ENCODE peak calls at places on chromosomes 13 and 19, in ten cellular contexts. H, V, B, I, Y, N, T, U, M and O are unnamed samples.

GRCh38 chr13:113638173-113638746 is 19.7 kb downstream of the ATP4B start:
- DNase-seq in H (no peak), V (no peak), B (no peak), I (peak; percentile 56), Y (no peak), N (no peak), T (no peak), U (no peak), M (no peak), O (no peak)

GRCh38 chr19:28023064-28023463 is 1189.9 kb downstream of the UQCRFS1 start:
- DNase-seq in H (no peak), V (no peak), B (peak; percentile 1), I (no peak), Y (no peak), N (no peak), T (no peak), U (no peak), M (peak; percentile 21), O (no peak)

GRCh38 chr13:24623141-24623665 is 57.0 kb upstream of the ATP12A start:
- DNase-seq in H (no peak), V (no peak), B (no peak), I (no peak), Y (no peak), N (no peak), T (no peak), U (no peak), M (no peak), O (no peak)

GRCh38 chr13:51795419-51795818 is 8.5 kb downstream of the DHRS12 start:
- DNase-seq in H (no peak), V (no peak), B (no peak), I (no peak), Y (no peak), N (no peak), T (no peak), U (no peak), M (no peak), O (no peak)

GRCh38 chr19:45782820-45783785 is 813 bp upstream of the DMPK start:
- DNase-seq in H (peak; percentile 28), V (no peak), B (peak; percentile 71), I (peak; percentile 99), Y (peak; percentile 54), N (no peak), T (no peak), U (peak; percentile 80), M (no peak), O (no peak)

GRCh38 chr13:113537205-113537604 is 46.7 kb upstream of the DCUN1D2 start:
- DNase-seq in H (no peak), V (no peak), B (no peak), I (peak; percentile 58), Y (no peak), N (no peak), T (no peak), U (no peak), M (no peak), O (no peak)

GRCh38 chr19:17872251-17873001 is 681 bp downstream of the SLC5A5 start:
- DNase-seq in H (no peak), V (peak; percentile 32), B (no peak), I (peak; percentile 69), Y (no peak), N (no peak), T (no peak), U (no peak), M (no peak), O (no peak)

GRCh38 chr19:44050740-44051653 is 839 bp upstream of the ZNF223 start:
- DNase-seq in H (peak; percentile 2), V (no peak), B (no peak), I (no peak), Y (no peak), N (no peak), T (no peak), U (no peak), M (no peak), O (peak; percentile 53)

GRCh38 chr13:33132644-33133440 is 116.6 kb downstream of the KL start:
- DNase-seq in H (no peak), V (no peak), B (peak; percentile 76), I (no peak), Y (no peak), N (no peak), T (no peak), U (no peak), M (no peak), O (no peak)

GRCh38 chr13:110407021-110407420 is 99.9 kb downstream of the COL4A2 start:
- DNase-seq in H (no peak), V (no peak), B (no peak), I (no peak), Y (no peak), N (no peak), T (no peak), U (no peak), M (no peak), O (no peak)
- TF ChIP-seq CTCF in H (peak; percentile 12), V (no peak), B (no peak), I (no peak), Y (no peak), N (no peak), T (no peak), U (no peak), M (no peak), O (no peak)

GRCh38 chr13:45683701-45684100 is 18.4 kb upstream of the CBY2 start:
- DNase-seq in H (no peak), V (no peak), B (no peak), I (no peak), Y (no peak), N (no peak), T (no peak), U (no peak), M (no peak), O (no peak)
- TF ChIP-seq CTCF in H (peak; percentile 65), V (peak; percentile 35), B (no peak), I (peak; percentile 24), Y (no peak), N (no peak), T (peak; percentile 24), U (no peak), M (no peak), O (no peak)

GRCh38 chr19:16661480-16662034 is 618 bp downstream of the TMEM38A start:
- DNase-seq in H (no peak), V (peak; percentile 25), B (no peak), I (peak; percentile 58), Y (peak; percentile 50), N (no peak), T (no peak), U (no peak), M (peak; percentile 24), O (peak; percentile 6)

GRCh38 chr19:16659464-16659831 is 496 bp downstream of the SMIM7 start:
- DNase-seq in H (no peak), V (no peak), B (no peak), I (no peak), Y (no peak), N (no peak), T (no peak), U (no peak), M (no peak), O (no peak)

GRCh38 chr19:16660763-16661479 is at the start of gene TMEM38A:
- DNase-seq in H (no peak), V (peak; percentile 53), B (no peak), I (peak; percentile 85), Y (peak; percentile 63), N (peak; percentile 22), T (no peak), U (peak; percentile 55), M (peak; percentile 77), O (peak; percentile 60)

GRCh38 chr19:16657384-16657783 is 2.6 kb downstream of the SMIM7 start:
- DNase-seq in H (no peak), V (no peak), B (no peak), I (no peak), Y (no peak), N (no peak), T (no peak), U (no peak), M (no peak), O (no peak)

DNA sequence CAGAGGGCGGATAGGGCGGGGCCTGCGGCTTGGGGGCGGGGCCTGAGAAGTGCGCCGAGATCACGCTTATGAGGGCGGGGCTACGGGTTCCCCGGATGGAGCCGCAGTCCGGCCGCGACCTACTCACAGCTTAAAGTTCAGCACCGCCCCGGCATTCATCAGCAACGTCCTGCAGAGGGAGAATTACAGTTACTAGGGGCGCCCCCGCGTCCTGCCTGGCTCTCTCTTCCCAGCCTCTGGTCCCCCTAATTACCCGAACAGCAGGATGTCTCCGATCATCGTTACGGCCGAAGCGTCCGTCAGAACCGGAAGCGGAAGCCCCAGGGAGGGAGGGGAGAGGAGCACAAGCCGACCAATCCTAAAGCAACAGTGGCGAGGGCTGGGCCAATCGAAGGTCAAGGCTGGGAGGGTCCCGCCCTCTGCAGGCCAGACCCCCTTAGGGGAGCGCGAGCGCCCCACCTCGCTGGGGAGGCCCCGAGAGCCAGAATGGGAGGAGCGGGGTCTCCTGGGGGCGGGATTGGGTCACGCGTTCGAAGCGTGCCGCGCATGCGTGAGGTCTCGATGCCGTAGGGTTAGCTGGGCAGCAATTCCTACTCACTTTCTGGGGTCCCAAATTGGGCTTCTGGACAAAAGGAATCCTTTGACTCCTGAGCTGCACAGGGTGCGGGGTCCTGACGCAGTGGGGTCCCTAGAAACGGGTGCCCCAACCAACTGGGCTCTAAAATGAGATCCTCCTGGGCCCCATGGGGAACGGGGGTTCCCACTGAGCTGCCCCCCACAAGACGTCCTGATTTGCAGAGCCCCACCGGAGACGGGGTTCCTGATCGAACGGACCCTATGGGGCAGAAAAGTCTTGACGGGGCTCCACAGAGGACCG is at the start of gene SMIM7:
- DNase-seq in H (peak; percentile 97), V (peak; percentile 98), B (peak; percentile 98), I (peak; percentile 100), Y (peak; percentile 99), N (peak; percentile 98), T (peak; percentile 96), U (peak; percentile 100), M (peak; percentile 99), O (peak; percentile 96)
- TF ChIP-seq CTCF in H (peak; percentile 20), V (no peak), B (no peak), I (no peak), Y (peak; percentile 13), N (no peak), T (peak; percentile 58), U (no peak), M (peak; percentile 25), O (no peak)

GRCh38 chr13:109369357-109370052 is 416.9 kb downstream of the IRS2 start:
- DNase-seq in H (no peak), V (no peak), B (no peak), I (peak; percentile 34), Y (no peak), N (no peak), T (no peak), U (no peak), M (no peak), O (no peak)

GRCh38 chr13:109363431-109363830 is 423.0 kb downstream of the IRS2 start:
- DNase-seq in H (no peak), V (no peak), B (no peak), I (no peak), Y (no peak), N (no peak), T (no peak), U (no peak), M (no peak), O (no peak)

GRCh38 chr13:109362606-109363005 is 423.8 kb downstream of the IRS2 start:
- DNase-seq in H (no peak), V (no peak), B (no peak), I (no peak), Y (no peak), N (no peak), T (no peak), U (no peak), M (no peak), O (no peak)

GRCh38 chr13:109368230-109368629 is 418.2 kb downstream of the IRS2 start:
- DNase-seq in H (no peak), V (no peak), B (no peak), I (no peak), Y (no peak), N (no peak), T (no peak), U (no peak), M (no peak), O (no peak)

GRCh38 chr13:109366521-109366920 is 419.9 kb downstream of the IRS2 start:
- DNase-seq in H (no peak), V (no peak), B (no peak), I (no peak), Y (peak; percentile 11), N (no peak), T (no peak), U (no peak), M (no peak), O (no peak)
- TF ChIP-seq CTCF in H (no peak), V (no peak), B (no peak), I (no peak), Y (no peak), N (no peak), T (no peak), U (no peak), M (no peak), O (no peak)